ENCODE peak calls at places on chromosomes 11 and 22, in eight cellular contexts. One of them, this sample, is unnamed.

GRCh38 chr11:74783241-74783871 is 34.7 kb downstream of the RNF169 start:
- DNase-seq in psoas muscle: no peak
- DNase-seq in mucosa of descending colon: no peak
- DNase-seq in foreskin fibroblast: peak
- DNase-seq in dorsolateral prefrontal cortex: no peak
- DNase-seq in adrenal gland: no peak
- DNase-seq in fibroblast of lung: peak
- DNase-seq in lower lobe of right lung: no peak
- DNase-seq in this sample: peak

GRCh38 chr22:41699264-41700104 is at the start of gene MEI1:
- DNase-seq in dorsolateral prefrontal cortex: peak
- DNase-seq in foreskin fibroblast: peak
- DNase-seq in mucosa of descending colon: peak
- DNase-seq in lower lobe of right lung: peak
- DNase-seq in fibroblast of lung: peak
- DNase-seq in adrenal gland: peak
- DNase-seq in psoas muscle: peak
- DNase-seq in this sample: peak

GRCh38 chr22:23113067-23113846 is 28.5 kb downstream of the RSPH14 start:
- DNase-seq in adrenal gland: no peak
- DNase-seq in foreskin fibroblast: peak
- DNase-seq in fibroblast of lung: peak
- DNase-seq in mucosa of descending colon: no peak
- DNase-seq in dorsolateral prefrontal cortex: peak
- DNase-seq in lower lobe of right lung: no peak
- DNase-seq in psoas muscle: peak
- DNase-seq in this sample: no peak

GRCh38 chr11:71940561-71941219 is 11.8 kb downstream of the RNF121 start:
- DNase-seq in lower lobe of right lung: no peak
- DNase-seq in psoas muscle: no peak
- DNase-seq in adrenal gland: no peak
- DNase-seq in foreskin fibroblast: peak
- DNase-seq in fibroblast of lung: no peak
- DNase-seq in dorsolateral prefrontal cortex: no peak
- DNase-seq in mucosa of descending colon: no peak
- DNase-seq in this sample: no peak

GRCh38 chr22:19818264-19819208 is 36.1 kb downstream of the GNB1L start:
- DNase-seq in adrenal gland: no peak
- DNase-seq in mucosa of descending colon: no peak
- DNase-seq in fibroblast of lung: no peak
- DNase-seq in dorsolateral prefrontal cortex: no peak
- DNase-seq in lower lobe of right lung: no peak
- DNase-seq in psoas muscle: no peak
- DNase-seq in foreskin fibroblast: no peak
- DNase-seq in this sample: no peak

GRCh38 chr11:16606784-16607674 is 131.4 kb upstream of the C11orf58 start:
- DNase-seq in mucosa of descending colon: peak
- DNase-seq in lower lobe of right lung: peak
- DNase-seq in fibroblast of lung: peak
- DNase-seq in psoas muscle: peak
- DNase-seq in adrenal gland: peak
- DNase-seq in dorsolateral prefrontal cortex: no peak
- DNase-seq in foreskin fibroblast: peak
- DNase-seq in this sample: no peak

GRCh38 chr22:37160037-37160436 is 10.3 kb upstream of the IL2RB start:
- DNase-seq in fibroblast of lung: no peak
- DNase-seq in foreskin fibroblast: no peak
- DNase-seq in psoas muscle: peak
- DNase-seq in mucosa of descending colon: no peak
- DNase-seq in lower lobe of right lung: no peak
- DNase-seq in adrenal gland: no peak
- DNase-seq in dorsolateral prefrontal cortex: no peak
- DNase-seq in this sample: no peak

GRCh38 chr11:120280566-120281160 is 40.7 kb downstream of the POU2F3 start:
- DNase-seq in lower lobe of right lung: no peak
- DNase-seq in psoas muscle: no peak
- DNase-seq in adrenal gland: no peak
- DNase-seq in foreskin fibroblast: no peak
- DNase-seq in dorsolateral prefrontal cortex: no peak
- DNase-seq in mucosa of descending colon: no peak
- DNase-seq in fibroblast of lung: no peak
- DNase-seq in this sample: no peak

GRCh38 chr11:92224394-92225205 is at the start of gene FAT3:
- DNase-seq in foreskin fibroblast: peak
- DNase-seq in mucosa of descending colon: no peak
- DNase-seq in adrenal gland: no peak
- DNase-seq in lower lobe of right lung: peak
- DNase-seq in dorsolateral prefrontal cortex: peak
- DNase-seq in psoas muscle: peak
- DNase-seq in fibroblast of lung: peak
- DNase-seq in this sample: no peak

GRCh38 chr11:68331338-68331947 is 19.1 kb downstream of the LRP5 start:
- DNase-seq in psoas muscle: no peak
- DNase-seq in adrenal gland: no peak
- DNase-seq in fibroblast of lung: no peak
- DNase-seq in lower lobe of right lung: no peak
- DNase-seq in foreskin fibroblast: no peak
- DNase-seq in dorsolateral prefrontal cortex: no peak
- DNase-seq in mucosa of descending colon: peak
- DNase-seq in this sample: no peak

GRCh38 chr11:16876053-16876752 is 137.8 kb downstream of the C11orf58 start:
- DNase-seq in mucosa of descending colon: no peak
- DNase-seq in adrenal gland: no peak
- DNase-seq in foreskin fibroblast: no peak
- DNase-seq in lower lobe of right lung: no peak
- DNase-seq in dorsolateral prefrontal cortex: no peak
- DNase-seq in psoas muscle: no peak
- DNase-seq in fibroblast of lung: no peak
- DNase-seq in this sample: no peak

GRCh38 chr11:101618691-101619090 is 34.9 kb upstream of the TRPC6 start:
- DNase-seq in adrenal gland: no peak
- DNase-seq in foreskin fibroblast: peak
- DNase-seq in mucosa of descending colon: no peak
- DNase-seq in psoas muscle: no peak
- DNase-seq in lower lobe of right lung: no peak
- DNase-seq in dorsolateral prefrontal cortex: no peak
- DNase-seq in fibroblast of lung: peak
- DNase-seq in this sample: no peak

GRCh38 chr11:120400564-120401364 is 64.6 kb downstream of the ARHGEF12 start:
- DNase-seq in fibroblast of lung: peak
- DNase-seq in dorsolateral prefrontal cortex: no peak
- DNase-seq in adrenal gland: peak
- DNase-seq in lower lobe of right lung: no peak
- DNase-seq in psoas muscle: no peak
- DNase-seq in mucosa of descending colon: no peak
- DNase-seq in foreskin fibroblast: peak
- DNase-seq in this sample: no peak

GRCh38 chr11:109695696-109696095 is 273.7 kb downstream of the C11orf87 start:
- DNase-seq in psoas muscle: no peak
- DNase-seq in adrenal gland: no peak
- DNase-seq in fibroblast of lung: peak
- DNase-seq in dorsolateral prefrontal cortex: no peak
- DNase-seq in foreskin fibroblast: peak
- DNase-seq in mucosa of descending colon: no peak
- DNase-seq in lower lobe of right lung: no peak
- DNase-seq in this sample: no peak

GRCh38 chr11:78651923-78652602 is 77.4 kb upstream of the NARS2 start:
- DNase-seq in lower lobe of right lung: no peak
- DNase-seq in foreskin fibroblast: no peak
- DNase-seq in mucosa of descending colon: no peak
- DNase-seq in fibroblast of lung: no peak
- DNase-seq in psoas muscle: no peak
- DNase-seq in dorsolateral prefrontal cortex: no peak
- DNase-seq in adrenal gland: no peak
- DNase-seq in this sample: no peak

GRCh38 chr11:86669424-86669823 is 3.0 kb downstream of the ME3 start:
- DNase-seq in fibroblast of lung: no peak
- DNase-seq in adrenal gland: no peak
- DNase-seq in psoas muscle: no peak
- DNase-seq in foreskin fibroblast: no peak
- DNase-seq in mucosa of descending colon: no peak
- DNase-seq in lower lobe of right lung: no peak
- DNase-seq in dorsolateral prefrontal cortex: no peak
- DNase-seq in this sample: no peak

GRCh38 chr11:106961048-106961447 is 57.2 kb downstream of the GUCY1A2 start:
- DNase-seq in dorsolateral prefrontal cortex: no peak
- DNase-seq in psoas muscle: no peak
- DNase-seq in foreskin fibroblast: no peak
- DNase-seq in lower lobe of right lung: no peak
- DNase-seq in mucosa of descending colon: no peak
- DNase-seq in fibroblast of lung: no peak
- DNase-seq in adrenal gland: no peak
- DNase-seq in this sample: no peak

GRCh38 chr11:16403448-16403803 is 47.1 kb upstream of the SOX6 start:
- DNase-seq in mucosa of descending colon: no peak
- DNase-seq in foreskin fibroblast: no peak
- DNase-seq in fibroblast of lung: no peak
- DNase-seq in adrenal gland: no peak
- DNase-seq in psoas muscle: no peak
- DNase-seq in dorsolateral prefrontal cortex: no peak
- DNase-seq in lower lobe of right lung: no peak
- DNase-seq in this sample: no peak

GRCh38 chr22:18029686-18030267 is 5.4 kb upstream of the MICAL3 start:
- DNase-seq in foreskin fibroblast: no peak
- DNase-seq in mucosa of descending colon: no peak
- DNase-seq in psoas muscle: no peak
- DNase-seq in lower lobe of right lung: no peak
- DNase-seq in fibroblast of lung: no peak
- DNase-seq in adrenal gland: no peak
- DNase-seq in dorsolateral prefrontal cortex: no peak
- DNase-seq in this sample: no peak
- H3K4me3 ChIP-seq in foreskin fibroblast: no peak
- H3K4me3 ChIP-seq in mucosa of descending colon: no peak
- H3K4me3 ChIP-seq in psoas muscle: no peak
- H3K4me3 ChIP-seq in lower lobe of right lung: no peak
- H3K4me3 ChIP-seq in fibroblast of lung: no peak
- H3K4me3 ChIP-seq in adrenal gland: no peak
- H3K4me3 ChIP-seq in dorsolateral prefrontal cortex: no peak
- H3K4me3 ChIP-seq in this sample: no peak

GRCh38 chr11:19430346-19431058 is 189.8 kb upstream of the E2F8 start:
- DNase-seq in mucosa of descending colon: no peak
- DNase-seq in psoas muscle: no peak
- DNase-seq in fibroblast of lung: no peak
- DNase-seq in lower lobe of right lung: no peak
- DNase-seq in dorsolateral prefrontal cortex: no peak
- DNase-seq in adrenal gland: no peak
- DNase-seq in foreskin fibroblast: peak
- DNase-seq in this sample: no peak
- TF ChIP-seq CTCF in mucosa of descending colon: no peak
- TF ChIP-seq CTCF in psoas muscle: no peak
- TF ChIP-seq CTCF in fibroblast of lung: no peak
- TF ChIP-seq CTCF in lower lobe of right lung: no peak
- TF ChIP-seq CTCF in dorsolateral prefrontal cortex: no peak
- TF ChIP-seq CTCF in adrenal gland: no peak
- TF ChIP-seq CTCF in foreskin fibroblast: no peak
- TF ChIP-seq CTCF in this sample: no peak

GRCh38 chr11:103110406-103110805 is 1.2 kb downstream of the DYNC2H1 start:
- DNase-seq in adrenal gland: no peak
- DNase-seq in lower lobe of right lung: no peak
- DNase-seq in foreskin fibroblast: peak
- DNase-seq in dorsolateral prefrontal cortex: no peak
- DNase-seq in mucosa of descending colon: no peak
- DNase-seq in psoas muscle: no peak
- DNase-seq in fibroblast of lung: peak
- DNase-seq in this sample: no peak
- H3K4me3 ChIP-seq in adrenal gland: peak
- H3K4me3 ChIP-seq in lower lobe of right lung: peak
- H3K4me3 ChIP-seq in foreskin fibroblast: peak
- H3K4me3 ChIP-seq in dorsolateral prefrontal cortex: peak
- H3K4me3 ChIP-seq in mucosa of descending colon: no peak
- H3K4me3 ChIP-seq in psoas muscle: peak
- H3K4me3 ChIP-seq in fibroblast of lung: peak
- H3K4me3 ChIP-seq in this sample: no peak

DNA sequence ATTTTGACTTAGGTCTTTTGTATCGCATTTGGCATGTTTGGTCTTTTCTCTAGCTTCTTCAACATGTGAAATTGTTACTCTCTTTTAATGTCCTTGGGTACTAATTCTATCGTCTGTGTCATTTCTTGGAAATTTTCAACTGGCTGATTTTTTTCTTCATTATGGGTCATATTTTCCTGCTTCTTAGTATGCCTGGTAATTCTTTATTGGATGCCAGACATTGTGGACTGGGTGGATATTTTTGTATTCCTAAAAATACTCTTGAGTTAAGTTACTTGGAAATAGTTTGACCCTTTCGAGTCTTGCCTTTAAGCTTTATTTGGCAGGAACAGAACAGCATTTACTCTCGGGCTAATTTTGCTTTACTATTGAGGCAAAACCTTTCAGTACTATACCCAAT is 140.1 kb downstream of the ETS1 start:
- DNase-seq in mucosa of descending colon: no peak
- DNase-seq in adrenal gland: no peak
- DNase-seq in dorsolateral prefrontal cortex: no peak
- DNase-seq in psoas muscle: no peak
- DNase-seq in lower lobe of right lung: no peak
- DNase-seq in foreskin fibroblast: no peak
- DNase-seq in fibroblast of lung: no peak
- DNase-seq in this sample: no peak
- TF ChIP-seq CTCF in mucosa of descending colon: no peak
- TF ChIP-seq CTCF in adrenal gland: no peak
- TF ChIP-seq CTCF in dorsolateral prefrontal cortex: no peak
- TF ChIP-seq CTCF in psoas muscle: no peak
- TF ChIP-seq CTCF in lower lobe of right lung: no peak
- TF ChIP-seq CTCF in foreskin fibroblast: no peak
- TF ChIP-seq CTCF in fibroblast of lung: no peak
- TF ChIP-seq CTCF in this sample: no peak

GRCh38 chr22:28810839-28811491 is 10.6 kb upstream of the XBP1 start:
- DNase-seq in fibroblast of lung: no peak
- DNase-seq in lower lobe of right lung: no peak
- DNase-seq in mucosa of descending colon: peak
- DNase-seq in psoas muscle: no peak
- DNase-seq in foreskin fibroblast: no peak
- DNase-seq in dorsolateral prefrontal cortex: no peak
- DNase-seq in adrenal gland: no peak
- DNase-seq in this sample: no peak

GRCh38 chr22:28812491-28812890 is 12.1 kb upstream of the XBP1 start:
- DNase-seq in psoas muscle: no peak
- DNase-seq in lower lobe of right lung: no peak
- DNase-seq in mucosa of descending colon: no peak
- DNase-seq in adrenal gland: peak
- DNase-seq in dorsolateral prefrontal cortex: no peak
- DNase-seq in foreskin fibroblast: no peak
- DNase-seq in fibroblast of lung: no peak
- DNase-seq in this sample: no peak

GRCh38 chr22:28813772-28814518 is 13.6 kb upstream of the XBP1 start:
- DNase-seq in adrenal gland: peak
- DNase-seq in fibroblast of lung: peak
- DNase-seq in lower lobe of right lung: peak
- DNase-seq in foreskin fibroblast: no peak
- DNase-seq in dorsolateral prefrontal cortex: no peak
- DNase-seq in mucosa of descending colon: no peak
- DNase-seq in psoas muscle: no peak
- DNase-seq in this sample: no peak

GRCh38 chr22:28808716-28809355 is 8.5 kb upstream of the XBP1 start:
- DNase-seq in dorsolateral prefrontal cortex: no peak
- DNase-seq in lower lobe of right lung: no peak
- DNase-seq in foreskin fibroblast: no peak
- DNase-seq in psoas muscle: no peak
- DNase-seq in fibroblast of lung: no peak
- DNase-seq in adrenal gland: no peak
- DNase-seq in mucosa of descending colon: no peak
- DNase-seq in this sample: no peak
- H3K4me3 ChIP-seq in dorsolateral prefrontal cortex: no peak
- H3K4me3 ChIP-seq in lower lobe of right lung: no peak
- H3K4me3 ChIP-seq in foreskin fibroblast: no peak
- H3K4me3 ChIP-seq in psoas muscle: no peak
- H3K4me3 ChIP-seq in fibroblast of lung: no peak
- H3K4me3 ChIP-seq in adrenal gland: no peak
- H3K4me3 ChIP-seq in mucosa of descending colon: no peak
- H3K4me3 ChIP-seq in this sample: no peak

GRCh38 chr22:48869161-48869560 is 958.5 kb downstream of the BRD1 start:
- DNase-seq in mucosa of descending colon: no peak
- DNase-seq in dorsolateral prefrontal cortex: no peak
- DNase-seq in lower lobe of right lung: peak
- DNase-seq in foreskin fibroblast: no peak
- DNase-seq in psoas muscle: no peak
- DNase-seq in fibroblast of lung: no peak
- DNase-seq in adrenal gland: no peak
- DNase-seq in this sample: no peak
- TF ChIP-seq CTCF in mucosa of descending colon: no peak
- TF ChIP-seq CTCF in dorsolateral prefrontal cortex: no peak
- TF ChIP-seq CTCF in lower lobe of right lung: no peak
- TF ChIP-seq CTCF in foreskin fibroblast: no peak
- TF ChIP-seq CTCF in psoas muscle: no peak
- TF ChIP-seq CTCF in fibroblast of lung: no peak
- TF ChIP-seq CTCF in adrenal gland: no peak
- TF ChIP-seq CTCF in this sample: no peak